ENCODE peak calls at places on chromosomes 3 and 15, in six cellular contexts. One of them, this sample, is unnamed.

GRCh38 chr3:55570361-55570760 is 83.3 kb upstream of the WNT5A start:
- DNase-seq in NCI-H1092 treated with DMSO at 0.1 percent for 48 hours: no peak
- DNase-seq in HT-29: no peak
- DNase-seq in DMS79: no peak
- DNase-seq in GM23248: no peak
- DNase-seq in GM04504: no peak
- DNase-seq in this sample: no peak

GRCh38 chr15:63915209-63915887 is 81.6 kb upstream of the HERC1 start:
- DNase-seq in NCI-H1092 treated with DMSO at 0.1 percent for 48 hours: no peak
- DNase-seq in HT-29: no peak
- DNase-seq in DMS79: no peak
- DNase-seq in GM23248: no peak
- DNase-seq in GM04504: no peak
- DNase-seq in this sample: no peak

GRCh38 chr3:197031315-197032285 is 2.0 kb upstream of the MELTF start:
- DNase-seq in NCI-H1092 treated with DMSO at 0.1 percent for 48 hours: no peak
- DNase-seq in HT-29: peak
- DNase-seq in DMS79: no peak
- DNase-seq in GM23248: peak
- DNase-seq in GM04504: peak
- DNase-seq in this sample: no peak

GRCh38 chr3:152317956-152318355 is 49.2 kb downstream of the MBNL1 start:
- DNase-seq in NCI-H1092 treated with DMSO at 0.1 percent for 48 hours: no peak
- DNase-seq in HT-29: no peak
- DNase-seq in DMS79: no peak
- DNase-seq in GM23248: peak
- DNase-seq in GM04504: no peak
- DNase-seq in this sample: no peak

GRCh38 chr15:52183562-52184173 is 7.5 kb downstream of the GNB5 start:
- DNase-seq in NCI-H1092 treated with DMSO at 0.1 percent for 48 hours: no peak
- DNase-seq in HT-29: peak
- DNase-seq in DMS79: no peak
- DNase-seq in GM23248: peak
- DNase-seq in GM04504: no peak
- DNase-seq in this sample: no peak

GRCh38 chr3:152392474-152392873 is 123.7 kb downstream of the MBNL1 start:
- DNase-seq in NCI-H1092 treated with DMSO at 0.1 percent for 48 hours: no peak
- DNase-seq in HT-29: no peak
- DNase-seq in DMS79: no peak
- DNase-seq in GM23248: peak
- DNase-seq in GM04504: no peak
- DNase-seq in this sample: no peak

GRCh38 chr15:44023176-44023575 is 171.9 kb downstream of the FRMD5 start:
- DNase-seq in NCI-H1092 treated with DMSO at 0.1 percent for 48 hours: no peak
- DNase-seq in HT-29: no peak
- DNase-seq in DMS79: no peak
- DNase-seq in GM23248: peak
- DNase-seq in GM04504: no peak
- DNase-seq in this sample: no peak

GRCh38 chr3:190562866-190563525 is 49.1 kb downstream of the IL1RAP start:
- DNase-seq in NCI-H1092 treated with DMSO at 0.1 percent for 48 hours: no peak
- DNase-seq in HT-29: no peak
- DNase-seq in DMS79: no peak
- DNase-seq in GM23248: no peak
- DNase-seq in GM04504: no peak
- DNase-seq in this sample: no peak

GRCh38 chr3:61530355-61530754 is 31.0 kb upstream of the PTPRG start:
- DNase-seq in NCI-H1092 treated with DMSO at 0.1 percent for 48 hours: peak
- DNase-seq in HT-29: peak
- DNase-seq in DMS79: no peak
- DNase-seq in GM23248: peak
- DNase-seq in GM04504: no peak
- DNase-seq in this sample: no peak

GRCh38 chr3:31129241-31129640 is 234.8 kb upstream of the GADL1 start:
- DNase-seq in NCI-H1092 treated with DMSO at 0.1 percent for 48 hours: no peak
- DNase-seq in HT-29: no peak
- DNase-seq in DMS79: no peak
- DNase-seq in GM23248: no peak
- DNase-seq in GM04504: no peak
- DNase-seq in this sample: no peak

GRCh38 chr3:127141921-127142730 is 50.8 kb upstream of the PRR23E start:
- DNase-seq in NCI-H1092 treated with DMSO at 0.1 percent for 48 hours: peak
- DNase-seq in HT-29: peak
- DNase-seq in DMS79: peak
- DNase-seq in GM23248: no peak
- DNase-seq in GM04504: no peak
- DNase-seq in this sample: no peak

GRCh38 chr3:15081960-15082664 is 16.8 kb downstream of the RBSN start:
- DNase-seq in NCI-H1092 treated with DMSO at 0.1 percent for 48 hours: no peak
- DNase-seq in HT-29: no peak
- DNase-seq in DMS79: no peak
- DNase-seq in GM23248: peak
- DNase-seq in GM04504: no peak
- DNase-seq in this sample: no peak

GRCh38 chr3:183984749-183985729 is 32.6 kb downstream of the ABCC5 start:
- DNase-seq in NCI-H1092 treated with DMSO at 0.1 percent for 48 hours: no peak
- DNase-seq in HT-29: no peak
- DNase-seq in DMS79: no peak
- DNase-seq in GM23248: no peak
- DNase-seq in GM04504: no peak
- DNase-seq in this sample: no peak

GRCh38 chr15:82538961-82539689 is 1.1 kb downstream of the RPS17 start:
- DNase-seq in NCI-H1092 treated with DMSO at 0.1 percent for 48 hours: no peak
- DNase-seq in HT-29: peak
- DNase-seq in DMS79: no peak
- DNase-seq in GM23248: peak
- DNase-seq in GM04504: no peak
- DNase-seq in this sample: no peak

GRCh38 chr3:133887075-133887950 is 8.4 kb downstream of the RAB6B start:
- DNase-seq in NCI-H1092 treated with DMSO at 0.1 percent for 48 hours: no peak
- DNase-seq in HT-29: no peak
- DNase-seq in DMS79: no peak
- DNase-seq in GM23248: no peak
- DNase-seq in GM04504: no peak
- DNase-seq in this sample: no peak

GRCh38 chr3:130896101-130896500 is 2.2 kb downstream of the ATP2C1 start:
- DNase-seq in NCI-H1092 treated with DMSO at 0.1 percent for 48 hours: no peak
- DNase-seq in HT-29: no peak
- DNase-seq in DMS79: no peak
- DNase-seq in GM23248: no peak
- DNase-seq in GM04504: no peak
- DNase-seq in this sample: no peak

GRCh38 chr3:30292192-30292893 is 314.1 kb upstream of the TGFBR2 start:
- DNase-seq in NCI-H1092 treated with DMSO at 0.1 percent for 48 hours: no peak
- DNase-seq in HT-29: no peak
- DNase-seq in DMS79: no peak
- DNase-seq in GM23248: peak
- DNase-seq in GM04504: no peak
- DNase-seq in this sample: no peak

GRCh38 chr3:194250104-194251002 is 100.8 kb downstream of the CPN2 start:
- DNase-seq in NCI-H1092 treated with DMSO at 0.1 percent for 48 hours: peak
- DNase-seq in HT-29: no peak
- DNase-seq in DMS79: peak
- DNase-seq in GM23248: peak
- DNase-seq in GM04504: peak
- DNase-seq in this sample: no peak

GRCh38 chr15:69337133-69337532 is 38.4 kb downstream of the PAQR5 start:
- DNase-seq in NCI-H1092 treated with DMSO at 0.1 percent for 48 hours: no peak
- DNase-seq in HT-29: peak
- DNase-seq in DMS79: no peak
- DNase-seq in GM23248: peak
- DNase-seq in GM04504: peak
- DNase-seq in this sample: no peak

GRCh38 chr3:114081022-114081421 is 24.5 kb downstream of the QTRT2 start:
- DNase-seq in NCI-H1092 treated with DMSO at 0.1 percent for 48 hours: no peak
- DNase-seq in HT-29: no peak
- DNase-seq in DMS79: no peak
- DNase-seq in GM23248: peak
- DNase-seq in GM04504: no peak
- DNase-seq in this sample: no peak

GRCh38 chr3:119659584-119660291 is 651 bp downstream of the POPDC2 start:
- DNase-seq in NCI-H1092 treated with DMSO at 0.1 percent for 48 hours: no peak
- DNase-seq in HT-29: no peak
- DNase-seq in DMS79: no peak
- DNase-seq in GM23248: no peak
- DNase-seq in GM04504: no peak
- DNase-seq in this sample: no peak

GRCh38 chr3:151431940-151432339 is 28.9 kb downstream of the IGSF10 start:
- DNase-seq in NCI-H1092 treated with DMSO at 0.1 percent for 48 hours: no peak
- DNase-seq in HT-29: peak
- DNase-seq in DMS79: no peak
- DNase-seq in GM23248: peak
- DNase-seq in GM04504: no peak
- DNase-seq in this sample: no peak

GRCh38 chr15:77266708-77267387 is 153.1 kb downstream of the PEAK1 start:
- DNase-seq in NCI-H1092 treated with DMSO at 0.1 percent for 48 hours: no peak
- DNase-seq in HT-29: no peak
- DNase-seq in DMS79: no peak
- DNase-seq in GM23248: peak
- DNase-seq in GM04504: peak
- DNase-seq in this sample: peak

GRCh38 chr3:102630531-102630930 is 195.7 kb downstream of the ZPLD1 start:
- DNase-seq in NCI-H1092 treated with DMSO at 0.1 percent for 48 hours: no peak
- DNase-seq in HT-29: no peak
- DNase-seq in DMS79: no peak
- DNase-seq in GM23248: no peak
- DNase-seq in GM04504: no peak
- DNase-seq in this sample: no peak

GRCh38 chr3:58657036-58657435 is 9.5 kb downstream of the FAM3D start:
- DNase-seq in NCI-H1092 treated with DMSO at 0.1 percent for 48 hours: no peak
- DNase-seq in HT-29: peak
- DNase-seq in DMS79: no peak
- DNase-seq in GM23248: no peak
- DNase-seq in GM04504: no peak
- DNase-seq in this sample: no peak

GRCh38 chr3:33954956-33955355 is 156.5 kb downstream of the PDCD6IP start:
- DNase-seq in NCI-H1092 treated with DMSO at 0.1 percent for 48 hours: no peak
- DNase-seq in HT-29: no peak
- DNase-seq in DMS79: no peak
- DNase-seq in GM23248: no peak
- DNase-seq in GM04504: no peak
- DNase-seq in this sample: no peak

GRCh38 chr3:23548706-23549105 is 257.0 kb upstream of the UBE2E1 start:
- DNase-seq in NCI-H1092 treated with DMSO at 0.1 percent for 48 hours: no peak
- DNase-seq in HT-29: no peak
- DNase-seq in DMS79: no peak
- DNase-seq in GM23248: no peak
- DNase-seq in GM04504: no peak
- DNase-seq in this sample: no peak

GRCh38 chr15:95793226-95793625 is 537.3 kb upstream of the NR2F2 start:
- DNase-seq in NCI-H1092 treated with DMSO at 0.1 percent for 48 hours: no peak
- DNase-seq in HT-29: no peak
- DNase-seq in DMS79: no peak
- DNase-seq in GM23248: peak
- DNase-seq in GM04504: no peak
- DNase-seq in this sample: peak

GRCh38 chr3:32303051-32303786 is 64.7 kb downstream of the CMTM8 start:
- DNase-seq in NCI-H1092 treated with DMSO at 0.1 percent for 48 hours: no peak
- DNase-seq in HT-29: no peak
- DNase-seq in DMS79: no peak
- DNase-seq in GM23248: no peak
- DNase-seq in GM04504: no peak
- DNase-seq in this sample: no peak

GRCh38 chr3:162398554-162398953 is 901.9 kb downstream of the OTOL1 start:
- DNase-seq in NCI-H1092 treated with DMSO at 0.1 percent for 48 hours: no peak
- DNase-seq in HT-29: no peak
- DNase-seq in DMS79: no peak
- DNase-seq in GM23248: no peak
- DNase-seq in GM04504: no peak
- DNase-seq in this sample: no peak

GRCh38 chr3:185942907-185943306 is 5.1 kb upstream of the TRA2B start:
- DNase-seq in NCI-H1092 treated with DMSO at 0.1 percent for 48 hours: no peak
- DNase-seq in HT-29: no peak
- DNase-seq in DMS79: no peak
- DNase-seq in GM23248: no peak
- DNase-seq in GM04504: no peak
- DNase-seq in this sample: no peak

GRCh38 chr3:128505771-128506170 is 12.8 kb upstream of the GATA2 start:
- DNase-seq in NCI-H1092 treated with DMSO at 0.1 percent for 48 hours: no peak
- DNase-seq in HT-29: peak
- DNase-seq in DMS79: no peak
- DNase-seq in GM23248: peak
- DNase-seq in GM04504: no peak
- DNase-seq in this sample: no peak

GRCh38 chr3:11668243-11669232 is 24.8 kb upstream of the VGLL4 start:
- DNase-seq in NCI-H1092 treated with DMSO at 0.1 percent for 48 hours: no peak
- DNase-seq in HT-29: no peak
- DNase-seq in DMS79: no peak
- DNase-seq in GM23248: peak
- DNase-seq in GM04504: no peak
- DNase-seq in this sample: no peak

GRCh38 chr3:130699765-130700164 is 46.9 kb downstream of the PIK3R4 start:
- DNase-seq in NCI-H1092 treated with DMSO at 0.1 percent for 48 hours: no peak
- DNase-seq in HT-29: peak
- DNase-seq in DMS79: no peak
- DNase-seq in GM23248: peak
- DNase-seq in GM04504: no peak
- DNase-seq in this sample: no peak

GRCh38 chr3:197522183-197522715 is 33.5 kb downstream of the BDH1 start:
- DNase-seq in NCI-H1092 treated with DMSO at 0.1 percent for 48 hours: no peak
- DNase-seq in HT-29: peak
- DNase-seq in DMS79: no peak
- DNase-seq in GM23248: no peak
- DNase-seq in GM04504: no peak
- DNase-seq in this sample: no peak

GRCh38 chr3:101898752-101899169 is 49.4 kb downstream of the NFKBIZ start:
- DNase-seq in NCI-H1092 treated with DMSO at 0.1 percent for 48 hours: no peak
- DNase-seq in HT-29: no peak
- DNase-seq in DMS79: no peak
- DNase-seq in GM23248: no peak
- DNase-seq in GM04504: no peak
- DNase-seq in this sample: no peak